ENCODE peak calls at places on chromosomes 13 and 19, in four cellular contexts. S is GM23338, D is PC-9, P is GM23248. U is an unnamed sample. For H3K9me2, the result is how much of the 10 kb centered on the place peaks cover.

GRCh38 chr13:26183416-26183815 is 38.7 kb downstream of the RNF6 start:
- DNase-seq in S (no peak), D (no peak), P (no peak), U (no peak)

GRCh38 chr19:1408300-1409203 is 1.2 kb downstream of the DAZAP1 start:
- DNase-seq in S (peak), D (no peak), P (peak), U (peak)

GRCh38 chr13:96684472-96684871 is 309.8 kb downstream of the OXGR1 start:
- DNase-seq in S (no peak), D (no peak), P (no peak), U (no peak)

GRCh38 chr19:18021121-18021755 is 13.3 kb downstream of the ARRDC2 start:
- DNase-seq in S (no peak), D (peak), P (peak), U (no peak)

GRCh38 chr19:13356185-13356584 is 150.1 kb downstream of the CACNA1A start:
- DNase-seq in S (no peak), D (no peak), P (no peak), U (no peak)

GRCh38 chr13:27830010-27830409 is 37.7 kb downstream of the GSX1 start:
- DNase-seq in S (peak), D (no peak), P (peak), U (peak)

GRCh38 chr19:13154241-13154778 is 4.1 kb downstream of the IER2 start:
- DNase-seq in S (peak), D (peak), P (peak), U (peak)

GRCh38 chr19:41599175-41599966 is 23.4 kb downstream of the CEACAM21 start:
- DNase-seq in S (peak), D (no peak), P (no peak), U (no peak)

GRCh38 chr13:75838366-75839017 is 202.4 kb downstream of the LMO7 start:
- DNase-seq in S (no peak), D (no peak), P (peak), U (no peak)

GRCh38 chr13:26423634-26424033 is 133.8 kb upstream of the WASF3 start:
- DNase-seq in S (peak), D (no peak), P (peak), U (peak)

GRCh38 chr19:35045667-35046300 is 4.3 kb downstream of the HPN start:
- DNase-seq in S (peak), D (peak), P (peak), U (peak)

GRCh38 chr19:48290923-48291700 is 21.2 kb downstream of the ZNF114 start:
- DNase-seq in S (peak), D (peak), P (peak), U (peak)

GRCh38 chr19:5154129-5154798 is 185.4 kb downstream of the KDM4B start:
- DNase-seq in S (peak), D (no peak), P (peak), U (peak)

GRCh38 chr13:32426981-32427851 is 714 bp downstream of the N4BP2L1 start:
- DNase-seq in S (peak), D (no peak), P (peak), U (peak)

GRCh38 chr19:17803264-17803896 is 8.4 kb downstream of the B3GNT3 start:
- DNase-seq in S (no peak), D (peak), P (no peak), U (no peak)

GRCh38 chr19:1090731-1091543 is 4.2 kb downstream of the POLR2E start:
- DNase-seq in S (no peak), D (no peak), P (no peak), U (no peak)

GRCh38 chr13:92255533-92255932 is 857.1 kb downstream of the GPC5 start:
- DNase-seq in S (no peak), D (no peak), P (no peak), U (no peak)

GRCh38 chr13:105445793-105446192 is 1089.7 kb downstream of the EFNB2 start:
- DNase-seq in S (no peak), D (no peak), P (no peak), U (no peak)

GRCh38 chr13:41603917-41604316 is 146.6 kb downstream of the RGCC start:
- DNase-seq in S (no peak), D (peak), P (peak), U (peak)

GRCh38 chr19:5293607-5294089 is 47.0 kb downstream of the PTPRS start:
- DNase-seq in S (peak), D (no peak), P (peak), U (peak)

GRCh38 chr13:35144496-35144895 is 202.4 kb downstream of the NBEA start:
- DNase-seq in S (no peak), D (no peak), P (peak), U (no peak)

GRCh38 chr13:90445179-90445578 is 902.3 kb upstream of the MIR17HG start:
- DNase-seq in S (peak), D (peak), P (peak), U (peak)

GRCh38 chr19:17209126-17210036 is 5.8 kb upstream of the USE1 start:
- DNase-seq in S (peak), D (no peak), P (peak), U (peak)

GRCh38 chr19:3479177-3479818 is 1.0 kb downstream of the SMIM24 start:
- DNase-seq in S (peak), D (no peak), P (peak), U (peak)

GRCh38 chr19:37977992-37978391 is 71.0 kb downstream of the SIPA1L3 start:
- DNase-seq in S (no peak), D (no peak), P (peak), U (no peak)

GRCh38 chr13:28597641-28598040 is 61.3 kb upstream of the POMP start:
- DNase-seq in S (no peak), D (no peak), P (no peak), U (peak)

GRCh38 chr19:30739394-30739793 is 367.2 kb downstream of the ZNF536 start:
- DNase-seq in S (no peak), D (no peak), P (no peak), U (no peak)

GRCh38 chr19:12778020-12778904 is 2.9 kb upstream of the HOOK2 start:
- DNase-seq in S (peak), D (peak), P (peak), U (peak)

GRCh38 chr13:45833663-45834062 is 17.9 kb downstream of the SIAH3 start:
- DNase-seq in S (no peak), D (peak), P (peak), U (peak)

GRCh38 chr13:100860866-100861265 is 186.3 kb upstream of the TMTC4 start:
- DNase-seq in S (no peak), D (no peak), P (peak), U (no peak)

GRCh38 chr13:90552702-90553101 is 794.8 kb upstream of the MIR17HG start:
- DNase-seq in S (no peak), D (peak), P (no peak), U (no peak)

GRCh38 chr13:61414686-61415664 is 674 bp downstream of the PCDH20 start:
- DNase-seq in S (peak), D (peak), P (no peak), U (peak)

GRCh38 chr19:17948967-17949930 is 16.4 kb downstream of the CCDC124 start:
- DNase-seq in S (no peak), D (no peak), P (no peak), U (no peak)

GRCh38 chr19:47704656-47705055 is 8.6 kb upstream of the EHD2 start:
- DNase-seq in S (no peak), D (no peak), P (no peak), U (no peak)

GRCh38 chr19:10018219-10018618 is 4.9 kb downstream of the RDH8 start:
- DNase-seq in S (no peak), D (no peak), P (peak), U (no peak)

GRCh38 chr13:29569253-29570057 is 26.0 kb downstream of the SLC7A1 start:
- DNase-seq in S (no peak), D (no peak), P (no peak), U (no peak)

GRCh38 chr13:79386125-79386822 is 19.8 kb downstream of the RBM26 start:
- DNase-seq in S (no peak), D (peak), P (peak), U (no peak)

GRCh38 chr13:95267662-95268369 is 33.4 kb downstream of the ABCC4 start:
- DNase-seq in S (no peak), D (no peak), P (peak), U (peak)

GRCh38 chr13:103731959-103732358 is 665.7 kb upstream of the SLC10A2 start:
- DNase-seq in S (no peak), D (no peak), P (no peak), U (no peak)

GRCh38 chr13:43094901-43095300 is 71.5 kb downstream of the DNAJC15 start:
- DNase-seq in S (no peak), D (no peak), P (peak), U (no peak)
- H3K9me2 ChIP-seq in S (under half), D (under half), P (under half), U (under half)

GRCh38 chr19:46081928-46082727 is 41.3 kb upstream of the IGFL4 start:
- DNase-seq in S (peak), D (no peak), P (peak), U (peak)
- H2AFZ ChIP-seq in S (no peak), D (no peak), P (no peak), U (no peak)

GRCh38 chr13:49838989-49839388 is 46.5 kb upstream of the KPNA3 start:
- DNase-seq in S (peak), D (no peak), P (no peak), U (peak)

GRCh38 chr13:49840266-49840665 is 47.8 kb upstream of the KPNA3 start:
- DNase-seq in S (peak), D (no peak), P (peak), U (no peak)

GRCh38 chr13:49836516-49836915 is 44.0 kb upstream of the KPNA3 start:
- DNase-seq in S (peak), D (no peak), P (no peak), U (peak)

GRCh38 chr13:49844191-49844590 is 51.7 kb upstream of the KPNA3 start:
- DNase-seq in S (no peak), D (no peak), P (peak), U (no peak)

GRCh38 chr13:49840667-49841066 is 48.2 kb upstream of the KPNA3 start:
- DNase-seq in S (peak), D (no peak), P (no peak), U (no peak)
- H3K9me2 ChIP-seq in S (under half), D (under half), P (under half), U (under half)

DNA sequence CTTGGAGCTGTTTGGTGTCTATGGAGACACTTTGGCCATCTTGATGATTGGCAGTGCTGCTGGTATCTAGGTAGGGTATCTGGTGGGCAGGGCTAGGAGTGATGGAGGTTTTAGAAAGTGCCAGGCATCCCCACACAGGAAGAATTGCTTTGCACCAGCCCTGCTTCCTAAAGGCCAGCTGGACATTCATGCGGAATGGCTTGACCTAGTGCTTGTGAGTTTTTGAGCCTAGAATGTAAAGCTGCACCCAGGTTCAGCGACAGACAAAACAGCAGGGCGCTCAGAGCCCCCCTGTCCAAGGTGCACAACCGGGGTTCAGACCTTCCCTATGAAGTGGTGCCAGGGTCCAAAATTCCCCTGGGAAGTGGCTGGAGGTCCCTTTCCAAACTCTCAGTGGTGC is 93.1 kb downstream of the ING1 start:
- DNase-seq in S (no peak), D (no peak), P (no peak), U (no peak)
- H2AFZ ChIP-seq in S (no peak), D (no peak), P (no peak), U (no peak)

DNA sequence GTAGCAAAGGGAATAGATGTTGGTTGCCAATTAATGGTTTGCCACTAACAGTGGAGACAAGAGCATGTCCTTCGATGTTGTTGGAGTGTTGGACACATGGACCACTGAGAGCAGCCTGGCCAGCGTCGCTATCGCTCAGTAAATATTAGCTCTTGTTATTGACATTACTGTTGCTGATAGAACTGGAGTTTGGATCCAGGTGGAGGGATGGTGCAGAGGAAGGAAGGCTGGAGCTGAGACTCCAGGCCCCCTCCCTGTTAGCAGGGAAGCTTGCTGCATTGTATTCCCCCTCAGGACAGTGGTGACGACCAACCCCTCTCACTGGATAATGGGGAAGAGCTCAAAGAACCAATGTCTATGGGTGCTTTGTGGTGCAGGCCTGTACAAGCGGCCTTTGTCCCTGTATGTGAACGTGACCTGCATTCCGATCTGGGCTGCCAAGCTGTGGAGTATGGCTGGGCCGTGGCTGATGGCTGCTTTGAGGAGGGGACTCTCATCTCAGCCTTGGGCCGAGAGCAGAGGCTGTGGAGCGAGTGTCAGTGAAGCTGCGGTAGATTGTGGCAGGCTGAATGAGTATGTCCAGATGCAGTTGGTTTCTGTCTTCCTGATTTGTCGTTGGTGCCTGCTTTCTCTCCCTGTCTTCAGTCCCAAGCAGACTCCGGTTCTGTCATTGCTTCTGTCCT is 7.0 kb downstream of the CLASRP start:
- DNase-seq in S (no peak), D (no peak), P (no peak), U (peak)
- H3K9me2 ChIP-seq in S (under half), D (under half), P (under half), U (under half)

GRCh38 chr13:99237981-99238662 is 20.1 kb downstream of the GPR18 start:
- DNase-seq in S (no peak), D (no peak), P (no peak), U (no peak)
- H2AFZ ChIP-seq in S (no peak), D (no peak), P (no peak), U (no peak)

GRCh38 chr19:39830406-39830805 is 3.6 kb downstream of the DYRK1B start:
- DNase-seq in S (no peak), D (no peak), P (no peak), U (no peak)
- H3K9me2 ChIP-seq in S (under half), D (under half), P (under half), U (under half)

GRCh38 chr13:52737451-52737850 is 2.2 kb downstream of the CNMD start:
- DNase-seq in S (no peak), D (no peak), P (no peak), U (no peak)
- H2AFZ ChIP-seq in S (no peak), D (no peak), P (no peak), U (no peak)